ENCODE peak calls at places on chromosomes 16 and 17, in nine cellular contexts. X, Z, J, G, K, D, V, E and S are unnamed samples.

GRCh38 chr16:69417537-69418199 is 6.8 kb upstream of the CYB5B start:
- DNase-seq in X (no peak), Z (no peak), J (no peak), G (peak), K (no peak), D (no peak), V (no peak), E (no peak), S (no peak)

GRCh38 chr16:79270011-79270410 is 330.5 kb downstream of the MAF start:
- DNase-seq in X (no peak), Z (no peak), J (no peak), G (no peak), K (no peak), D (no peak), V (no peak), E (no peak), S (no peak)

GRCh38 chr17:21217346-21217745 is 3.4 kb upstream of the TMEM11 start:
- DNase-seq in X (no peak), Z (no peak), J (no peak), G (no peak), K (no peak), D (no peak), V (no peak), E (no peak), S (no peak)

GRCh38 chr16:54985668-54986067 is 55.0 kb downstream of the IRX5 start:
- DNase-seq in X (no peak), Z (no peak), J (no peak), G (no peak), K (no peak), D (no peak), V (no peak), E (no peak), S (no peak)

GRCh38 chr16:67943619-67944503 is at the start of gene LCAT:
- DNase-seq in X (no peak), Z (no peak), J (no peak), G (peak), K (peak), D (no peak), V (peak), E (no peak), S (peak)

GRCh38 chr17:9370464-9370863 is 205.2 kb downstream of the STX8 start:
- DNase-seq in X (no peak), Z (no peak), J (no peak), G (no peak), K (no peak), D (no peak), V (no peak), E (no peak), S (no peak)

GRCh38 chr16:68486671-68487495 is 38.6 kb upstream of the SMPD3 start:
- DNase-seq in X (no peak), Z (no peak), J (no peak), G (no peak), K (peak), D (no peak), V (no peak), E (no peak), S (no peak)

GRCh38 chr17:74770498-74771318 is 5.4 kb downstream of the NAT9 start:
- DNase-seq in X (peak), Z (no peak), J (no peak), G (peak), K (peak), D (peak), V (peak), E (no peak), S (peak)

GRCh38 chr16:67163164-67163902 is 1.2 kb upstream of the HSF4 start:
- DNase-seq in X (no peak), Z (no peak), J (no peak), G (peak), K (peak), D (no peak), V (no peak), E (no peak), S (peak)

GRCh38 chr17:60383379-60383778 is 8.6 kb downstream of the USP32 start:
- DNase-seq in X (no peak), Z (no peak), J (no peak), G (no peak), K (no peak), D (no peak), V (no peak), E (no peak), S (no peak)

GRCh38 chr17:74457146-74457819 is 9.2 kb upstream of the CD300A start:
- DNase-seq in X (peak), Z (no peak), J (peak), G (peak), K (peak), D (peak), V (peak), E (no peak), S (no peak)

GRCh38 chr16:73025111-73025505 is 22.8 kb downstream of the ZFHX3 start:
- DNase-seq in X (no peak), Z (no peak), J (no peak), G (no peak), K (no peak), D (no peak), V (no peak), E (no peak), S (no peak)

GRCh38 chr17:46793541-46793940 is 25.0 kb downstream of the WNT3 start:
- DNase-seq in X (no peak), Z (no peak), J (no peak), G (no peak), K (no peak), D (no peak), V (no peak), E (no peak), S (no peak)

GRCh38 chr17:30203471-30203981 is 32.0 kb downstream of the SLC6A4 start:
- DNase-seq in X (no peak), Z (no peak), J (no peak), G (no peak), K (no peak), D (no peak), V (no peak), E (no peak), S (no peak)

GRCh38 chr17:55149485-55149884 is 115.3 kb upstream of the HLF start:
- DNase-seq in X (no peak), Z (no peak), J (no peak), G (no peak), K (no peak), D (no peak), V (no peak), E (no peak), S (no peak)

GRCh38 chr16:79698341-79698753 is 97.8 kb upstream of the MAF start:
- DNase-seq in X (no peak), Z (no peak), J (no peak), G (no peak), K (no peak), D (no peak), V (no peak), E (peak), S (peak)

DNA sequence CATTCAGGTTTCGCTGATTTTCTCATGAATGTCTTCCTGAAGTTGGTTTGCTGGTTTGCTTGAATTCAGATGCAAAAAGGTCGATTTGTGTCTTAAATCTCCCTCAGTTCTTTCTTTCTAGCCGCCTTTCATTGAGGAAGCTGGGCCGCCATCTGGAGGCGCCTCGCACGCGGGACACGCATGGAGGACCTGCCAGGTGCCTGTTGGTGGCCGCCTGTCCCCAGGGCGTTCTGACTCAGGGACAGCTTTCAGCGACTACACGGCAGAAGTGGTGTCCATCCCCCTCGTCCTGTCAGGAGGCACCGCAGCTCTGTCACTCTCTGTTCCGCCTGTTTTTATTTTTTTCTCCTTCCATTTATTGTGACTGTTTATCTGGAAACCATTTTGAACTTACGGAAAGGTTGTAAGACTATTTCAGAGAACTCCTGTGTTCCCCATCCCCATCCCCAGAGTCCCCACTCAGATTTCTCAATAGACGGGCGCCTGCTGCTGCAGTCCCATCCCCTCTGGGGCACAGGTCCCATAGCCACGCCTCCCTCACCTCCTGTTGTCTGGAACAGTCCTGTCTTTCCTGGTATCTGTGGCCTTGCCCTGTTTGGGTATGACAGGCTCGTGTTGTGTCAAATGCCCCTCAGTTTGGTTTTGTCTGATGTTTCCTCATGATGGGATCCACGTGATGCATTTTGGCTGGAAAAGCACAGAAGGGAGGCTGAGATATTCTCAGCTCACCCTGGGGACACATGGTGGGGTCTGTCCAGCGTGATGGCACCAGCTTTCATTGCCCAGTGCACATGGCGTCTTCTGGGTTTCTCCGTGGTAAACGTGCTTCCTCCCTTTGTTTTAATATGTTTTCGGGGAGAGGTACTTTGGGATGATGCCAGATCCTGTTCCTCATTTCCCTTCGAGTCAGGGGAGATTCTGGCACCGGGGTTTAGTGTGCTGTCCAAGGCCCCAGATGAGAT is 33.4 kb downstream of the COX4I1 start:
- DNase-seq in X (no peak), Z (no peak), J (no peak), G (no peak), K (no peak), D (no peak), V (no peak), E (no peak), S (peak)
- TF ChIP-seq CTCF in X (no peak), Z (no peak), J (no peak), G (no peak), K (no peak), D (no peak), V (no peak), E (no peak), S (no peak)

GRCh38 chr16:65574311-65574966 is 452.6 kb upstream of the CDH11 start:
- DNase-seq in X (no peak), Z (no peak), J (no peak), G (no peak), K (no peak), D (peak), V (no peak), E (no peak), S (no peak)

GRCh38 chr16:65579050-65579449 is 457.2 kb upstream of the CDH11 start:
- DNase-seq in X (no peak), Z (no peak), J (no peak), G (no peak), K (no peak), D (no peak), V (no peak), E (no peak), S (no peak)

GRCh38 chr16:65572156-65572555 is 450.3 kb upstream of the CDH11 start:
- DNase-seq in X (no peak), Z (peak), J (no peak), G (no peak), K (no peak), D (no peak), V (no peak), E (peak), S (no peak)

GRCh38 chr16:65576139-65576538 is 454.3 kb upstream of the CDH11 start:
- DNase-seq in X (no peak), Z (no peak), J (no peak), G (no peak), K (no peak), D (no peak), V (no peak), E (no peak), S (no peak)

GRCh38 chr16:65576631-65577030 is 454.8 kb upstream of the CDH11 start:
- DNase-seq in X (no peak), Z (no peak), J (no peak), G (no peak), K (peak), D (no peak), V (no peak), E (no peak), S (no peak)
- TF ChIP-seq CTCF in X (no peak), Z (no peak), J (no peak), G (no peak), K (peak), D (no peak), V (no peak), E (no peak), S (no peak)

GRCh38 chr17:64399767-64400156 is 9.1 kb upstream of the PECAM1 start:
- DNase-seq in X (no peak), Z (no peak), J (no peak), G (no peak), K (no peak), D (no peak), V (no peak), E (no peak), S (no peak)

GRCh38 chr17:64401244-64401860 is 10.7 kb upstream of the PECAM1 start:
- DNase-seq in X (no peak), Z (no peak), J (no peak), G (no peak), K (no peak), D (no peak), V (no peak), E (no peak), S (peak)

GRCh38 chr17:64400644-64401043 is 10.0 kb upstream of the PECAM1 start:
- DNase-seq in X (no peak), Z (no peak), J (no peak), G (no peak), K (no peak), D (no peak), V (no peak), E (no peak), S (no peak)

GRCh38 chr17:64398330-64398729 is 7.7 kb upstream of the PECAM1 start:
- DNase-seq in X (no peak), Z (no peak), J (peak), G (no peak), K (no peak), D (no peak), V (no peak), E (no peak), S (peak)

GRCh38 chr17:64399071-64399766 is 8.6 kb upstream of the PECAM1 start:
- DNase-seq in X (no peak), Z (no peak), J (no peak), G (no peak), K (no peak), D (no peak), V (no peak), E (no peak), S (peak)
- TF ChIP-seq CTCF in X (no peak), Z (no peak), J (no peak), G (no peak), K (no peak), D (no peak), V (no peak), E (no peak), S (no peak)

GRCh38 chr16:11367483-11367906 is 22.2 kb downstream of the RMI2 start:
- DNase-seq in X (no peak), Z (no peak), J (no peak), G (no peak), K (no peak), D (no peak), V (no peak), E (no peak), S (no peak)
- TF ChIP-seq CTCF in X (no peak), Z (no peak), J (no peak), G (no peak), K (no peak), D (no peak), V (no peak), E (no peak), S (no peak)

DNA sequence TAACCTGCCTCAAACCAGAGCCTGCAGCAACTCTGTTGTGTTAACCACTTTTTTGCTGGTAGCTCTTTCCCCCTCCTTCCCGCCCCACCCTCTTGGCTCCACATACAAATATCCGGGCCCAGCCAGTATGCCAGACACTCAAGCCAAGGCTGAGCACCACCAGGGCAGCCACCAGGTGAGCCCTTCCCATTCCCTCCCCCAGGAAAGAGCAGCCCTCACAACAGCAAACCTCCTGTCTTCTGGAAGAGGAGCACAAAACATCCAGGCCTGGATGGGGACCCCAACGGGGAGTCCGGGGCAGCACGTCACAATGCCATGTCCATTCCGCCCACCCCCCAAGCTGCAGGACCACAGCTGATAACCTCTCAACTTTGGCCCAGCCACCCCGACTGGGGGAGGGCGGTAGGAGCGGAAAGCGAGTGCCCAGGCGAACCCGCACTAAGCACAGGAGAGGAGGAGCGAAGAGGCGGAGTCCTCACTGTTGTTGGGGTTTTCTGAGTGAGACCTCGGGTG is 757 bp downstream of the ORMDL3 start:
- DNase-seq in X (peak), Z (no peak), J (peak), G (no peak), K (peak), D (no peak), V (peak), E (no peak), S (peak)
- TF ChIP-seq CTCF in X (no peak), Z (no peak), J (peak), G (no peak), K (no peak), D (no peak), V (no peak), E (no peak), S (no peak)

DNA sequence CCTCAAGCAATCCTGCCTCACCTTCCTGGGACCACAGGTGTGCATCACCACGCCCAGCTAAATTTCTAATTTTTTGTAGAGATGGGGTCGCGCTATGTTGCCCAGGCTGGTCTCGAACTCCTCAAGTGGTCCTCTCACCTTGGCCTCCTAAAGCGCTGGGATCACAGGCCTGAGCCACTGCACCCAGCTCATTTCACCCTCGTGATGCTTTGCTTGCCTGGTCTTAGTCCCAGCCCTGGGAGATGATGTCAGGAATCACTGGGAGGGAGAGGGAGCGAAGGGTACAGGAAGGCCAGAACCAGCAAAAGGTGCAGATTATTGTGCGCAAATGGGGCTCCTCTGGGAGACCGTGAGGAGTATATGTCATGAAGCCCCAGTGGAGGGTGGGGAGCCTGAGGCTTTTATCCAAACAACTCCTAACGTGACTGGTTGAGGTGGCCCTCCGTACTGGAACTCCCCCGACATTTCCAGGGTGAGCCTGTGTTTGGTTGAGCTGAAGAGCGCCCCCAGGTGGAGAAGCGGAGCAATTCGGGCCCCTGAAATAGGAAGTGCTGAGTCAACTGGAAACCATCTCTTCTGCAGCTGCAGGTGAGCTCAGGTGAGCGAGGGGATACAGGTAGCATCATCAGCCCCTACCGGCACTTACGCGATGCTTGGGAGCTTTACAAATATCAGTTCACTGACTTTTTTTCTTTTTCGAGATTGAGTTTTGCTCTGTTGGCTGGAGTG is 41.2 kb upstream of the HAPSTR1 start:
- DNase-seq in X (no peak), Z (no peak), J (peak), G (no peak), K (peak), D (peak), V (no peak), E (no peak), S (no peak)
- TF ChIP-seq CTCF in X (no peak), Z (peak), J (peak), G (no peak), K (peak), D (peak), V (no peak), E (peak), S (no peak)